ENCODE peak calls at places on chromosome 12, in nine cellular contexts. S is progenitor cell of endocrine pancreas; K is GM12891; Z is pancreas; F is M059J; B is CD4-positive, alpha-beta T cell; R is lower lobe of right lung; E is kidney tubule cell; L is stimulated activated effector memory CD8-positive, alpha-beta T cell treated with anti-CD3 and anti-CD28 coated beads, Interleukin-12 subunit alpha, Interleukin-12 subunit beta, amount 100 ng/mL, for 72 hours. P is an unnamed sample.

GRCh38 chr12:103501447-103501846 is 5.7 kb upstream of the C12orf42 start:
- DNase-seq in B (no peak), F (no peak), Z (no peak), L (no peak), S (no peak), R (no peak), K (no peak), E (no peak), P (no peak)

GRCh38 chr12:58950739-58951100 is 30.4 kb upstream of the LRIG3 start:
- DNase-seq in K (no peak), B (no peak), S (no peak), R (no peak), L (no peak), E (no peak), F (no peak), Z (no peak), P (no peak)

GRCh38 chr12:76781321-76781720 is 17.4 kb downstream of the ZDHHC17 start:
- DNase-seq in E (no peak), R (no peak), F (no peak), Z (no peak), B (no peak), S (no peak), K (no peak), L (no peak), P (no peak)

GRCh38 chr12:94844452-94844851 is 159.0 kb downstream of the NDUFA12 start:
- DNase-seq in B (no peak), F (no peak), Z (no peak), E (no peak), S (no peak), K (no peak), R (no peak), L (no peak), P (no peak)

GRCh38 chr12:75623631-75624118 is 112.3 kb upstream of the KRR1 start:
- DNase-seq in K (no peak), L (no peak), F (peak; percentile 89), S (no peak), B (no peak), E (peak; percentile 52), R (no peak), Z (no peak), P (peak; percentile 8)

GRCh38 chr12:80422549-80422948 is 21.5 kb upstream of the PTPRQ start:
- DNase-seq in K (no peak), S (no peak), E (no peak), F (no peak), B (no peak), Z (no peak), R (no peak), L (no peak), P (no peak)

GRCh38 chr12:72872488-72872887 is 600.3 kb downstream of the TRHDE start:
- DNase-seq in L (no peak), Z (no peak), S (no peak), R (no peak), B (no peak), K (no peak), E (no peak), F (no peak), P (no peak)

GRCh38 chr12:122081108-122081696 is 2.6 kb downstream of the MLXIP start:
- DNase-seq in K (no peak), Z (no peak), B (no peak), E (peak; percentile 89), R (no peak), S (no peak), L (no peak), F (peak; percentile 75), P (no peak)